ENCODE peak calls at places on chromosomes 7 and 10, in seven cellular contexts. P is NCI-H1092 treated with DMSO at 0.1 percent for 48 hours, U is HEK293T, M is left lung, R is NCI-H1105, F is skeletal muscle cell, N is stromal cell of bone marrow. K is an unnamed sample.
A peak's percentile ranks its signal among the peaks of the same experiment; 100 is the strongest.

GRCh38 chr7:87038993-87039716 is 20.3 kb downstream of the ELAPOR2 start:
- DNase-seq in R (no peak), U (no peak), M (no peak), N (no peak), F (no peak), P (peak; percentile 72), K (no peak)

GRCh38 chr7:47609803-47610452 is 28.0 kb upstream of the TNS3 start:
- DNase-seq in R (no peak), M (peak; percentile 50), N (peak; percentile 54), F (peak; percentile 56), U (no peak), P (no peak), K (no peak)

GRCh38 chr10:115026041-115026779 is 67.0 kb upstream of the ATRNL1 start:
- DNase-seq in U (no peak), P (peak; percentile 72), R (no peak), N (no peak), M (no peak), F (no peak), K (no peak)

GRCh38 chr7:2062648-2063047 is 170.1 kb downstream of the MAD1L1 start:
- DNase-seq in P (no peak), R (no peak), U (no peak), N (no peak), M (no peak), F (no peak), K (no peak)

GRCh38 chr7:37234334-37234733 is 214.3 kb downstream of the ELMO1 start:
- DNase-seq in F (no peak), U (no peak), M (no peak), N (no peak), R (no peak), P (no peak), K (no peak)

GRCh38 chr10:119368581-119368980 is 161.2 kb downstream of the GRK5 start:
- DNase-seq in P (no peak), F (no peak), U (no peak), M (no peak), N (no peak), R (no peak), K (no peak)

GRCh38 chr7:133412942-133413341 is 160.1 kb downstream of the EXOC4 start:
- DNase-seq in P (no peak), R (no peak), U (no peak), N (no peak), F (no peak), M (no peak), K (no peak)

GRCh38 chr7:18320971-18321567 is 174.5 kb upstream of the HDAC9 start:
- DNase-seq in P (peak; percentile 43), N (peak; percentile 31), U (peak; percentile 17), M (no peak), F (peak; percentile 12), R (peak; percentile 48), K (peak; percentile 78)

GRCh38 chr7:143396182-143396581 is 12.5 kb downstream of the EPHA1 start:
- DNase-seq in R (no peak), U (no peak), F (no peak), M (no peak), P (no peak), N (no peak), K (no peak)

GRCh38 chr7:73519867-73520672 is 2.0 kb downstream of the BAZ1B start:
- DNase-seq in U (no peak), P (no peak), M (peak; percentile 41), R (no peak), N (no peak), F (no peak), K (no peak)

GRCh38 chr7:155203059-155203881 is 94.4 kb upstream of the INSIG1 start:
- DNase-seq in M (no peak), R (no peak), U (no peak), P (no peak), N (no peak), F (no peak), K (no peak)

GRCh38 chr7:158672975-158673374 is 31.6 kb downstream of the NCAPG2 start:
- DNase-seq in U (no peak), R (no peak), F (no peak), N (no peak), M (no peak), P (no peak), K (no peak)

GRCh38 chr10:104424719-104425118 is 71.1 kb downstream of the CFAP58 start:
- DNase-seq in M (no peak), P (no peak), R (no peak), N (no peak), F (no peak), U (no peak), K (no peak)

GRCh38 chr7:2120251-2120660 is 112.5 kb downstream of the MAD1L1 start:
- DNase-seq in R (no peak), U (no peak), P (no peak), M (no peak), N (no peak), F (no peak), K (no peak)

GRCh38 chr7:54678763-54679396 is 80.1 kb downstream of the SEC61G start:
- DNase-seq in F (no peak), R (no peak), N (no peak), U (no peak), P (peak; percentile 18), M (no peak), K (no peak)

GRCh38 chr7:5077740-5078139 is 32.1 kb downstream of the RBAK start:
- DNase-seq in N (no peak), P (peak; percentile 94), F (no peak), U (no peak), M (no peak), R (peak; percentile 35), K (no peak)

GRCh38 chr7:94289071-94289470 is 105.6 kb upstream of the COL1A2 start:
- DNase-seq in U (peak; percentile 64), F (peak; percentile 62), M (peak; percentile 47), P (peak; percentile 88), R (peak; percentile 57), N (peak; percentile 86), K (peak; percentile 76)

GRCh38 chr10:75187961-75188426 is 22.6 kb upstream of the VDAC2 start:
- DNase-seq in F (no peak), M (peak; percentile 40), N (no peak), P (peak; percentile 2), R (no peak), U (peak; percentile 69), K (peak; percentile 68)

GRCh38 chr7:100888529-100888987 is 957 bp downstream of the UFSP1 start:
- DNase-seq in M (no peak), N (no peak), U (no peak), P (no peak), R (no peak), F (no peak), K (no peak)

GRCh38 chr10:92103376-92104084 is 180.0 kb downstream of the BTAF1 start:
- DNase-seq in M (no peak), F (peak; percentile 48), R (no peak), N (no peak), P (no peak), U (no peak), K (no peak)

GRCh38 chr7:106545275-106545674 is 115.7 kb downstream of the CCDC71L start:
- DNase-seq in M (no peak), N (no peak), P (no peak), R (no peak), U (no peak), F (no peak), K (no peak)

GRCh38 chr10:120963587-120964220 is 112.5 kb downstream of the WDR11 start:
- DNase-seq in P (no peak), R (no peak), F (no peak), N (no peak), U (no peak), M (no peak), K (no peak)

GRCh38 chr7:81299272-81299671 is 380.4 kb upstream of the SEMA3C start:
- DNase-seq in F (peak; percentile 96), M (no peak), R (no peak), P (no peak), U (peak; percentile 47), N (peak; percentile 96), K (peak; percentile 23)

GRCh38 chr10:132754071-132754470 is 31.9 kb downstream of the NKX6-2 start:
- DNase-seq in R (no peak), U (no peak), P (no peak), F (no peak), M (no peak), N (no peak), K (no peak)

GRCh38 chr7:22210355-22210754 is 146.6 kb downstream of the RAPGEF5 start:
- DNase-seq in U (no peak), P (no peak), R (no peak), F (no peak), N (no peak), M (no peak), K (no peak)

GRCh38 chr10:88230251-88230650 is 352.9 kb downstream of the RNLS start:
- DNase-seq in N (no peak), F (no peak), P (no peak), M (no peak), U (no peak), R (no peak), K (no peak)

K was measured in HAP-1.